ENCODE peak calls at places on chromosomes 7 and 10, in nine cellular contexts. R, A, P, H, U, C, D, Z and B are unnamed samples.

GRCh38 chr10:126157127-126157526 is 231.2 kb downstream of the ADAM12 start:
- DNase-seq in R (no peak), A (no peak), P (no peak), H (no peak), U (no peak), C (no peak), D (no peak), Z (no peak), B (no peak)

GRCh38 chr10:16870331-16870730 is 53.1 kb upstream of the RSU1 start:
- DNase-seq in R (no peak), A (no peak), P (no peak), H (no peak), U (no peak), C (no peak), D (no peak), Z (no peak), B (no peak)

GRCh38 chr10:44995914-44996633 is 4.6 kb upstream of the ZNF22 start:
- DNase-seq in R (no peak), A (peak; percentile 53), P (no peak), H (no peak), U (no peak), C (no peak), D (no peak), Z (no peak), B (no peak)

GRCh38 chr7:114865564-114865963 is 56.3 kb upstream of the MDFIC start:
- DNase-seq in R (peak; percentile 64), A (peak; percentile 27), P (no peak), H (peak; percentile 28), U (no peak), C (peak; percentile 6), D (peak; percentile 58), Z (peak; percentile 37), B (no peak)

GRCh38 chr7:150335101-150335773 is 6.2 kb downstream of the RARRES2 start:
- DNase-seq in R (no peak), A (peak; percentile 38), P (no peak), H (no peak), U (no peak), C (no peak), D (peak; percentile 64), Z (no peak), B (no peak)

GRCh38 chr7:44177570-44178131 is 11.6 kb downstream of the GCK start:
- DNase-seq in R (peak; percentile 57), A (no peak), P (no peak), H (no peak), U (no peak), C (peak; percentile 36), D (no peak), Z (no peak), B (no peak)

GRCh38 chr7:90530263-90530662 is 60.8 kb downstream of the PTTG1IP2 start:
- DNase-seq in R (peak; percentile 48), A (no peak), P (no peak), H (no peak), U (no peak), C (no peak), D (no peak), Z (no peak), B (no peak)

GRCh38 chr7:107902381-107902780 is 11.4 kb downstream of the DLD start:
- DNase-seq in R (peak; percentile 22), A (no peak), P (no peak), H (no peak), U (no peak), C (no peak), D (no peak), Z (no peak), B (no peak)

GRCh38 chr10:61286695-61287094 is 166.5 kb downstream of the TMEM26 start:
- DNase-seq in R (no peak), A (no peak), P (no peak), H (peak; percentile 22), U (no peak), C (no peak), D (no peak), Z (no peak), B (no peak)

GRCh38 chr10:90847436-90847835 is 10.4 kb downstream of the HTR7 start:
- DNase-seq in R (peak; percentile 52), A (no peak), P (no peak), H (no peak), U (no peak), C (no peak), D (no peak), Z (no peak), B (no peak)

GRCh38 chr10:106513328-106513727 is 651.2 kb downstream of the SORCS1 start:
- DNase-seq in R (peak; percentile 1), A (no peak), P (no peak), H (no peak), U (no peak), C (no peak), D (no peak), Z (peak; percentile 20), B (no peak)

GRCh38 chr7:123615344-123615743 is 13.7 kb downstream of the ASB15 start:
- DNase-seq in R (no peak), A (no peak), P (no peak), H (no peak), U (no peak), C (no peak), D (no peak), Z (no peak), B (no peak)

GRCh38 chr7:74217455-74218342 is 7.9 kb downstream of the LAT2 start:
- DNase-seq in R (no peak), A (no peak), P (no peak), H (no peak), U (no peak), C (no peak), D (no peak), Z (no peak), B (no peak)

GRCh38 chr7:108239501-108240225 is 109.5 kb upstream of the LAMB4 start:
- DNase-seq in R (no peak), A (no peak), P (no peak), H (no peak), U (peak; percentile 46), C (no peak), D (no peak), Z (peak; percentile 62), B (no peak)

GRCh38 chr7:50821457-50821977 is 38.8 kb upstream of the GRB10 start:
- DNase-seq in R (peak; percentile 48), A (no peak), P (no peak), H (no peak), U (no peak), C (no peak), D (no peak), Z (no peak), B (peak; percentile 33)

GRCh38 chr7:91168766-91169518 is 95.3 kb upstream of the FZD1 start:
- DNase-seq in R (no peak), A (no peak), P (no peak), H (no peak), U (no peak), C (no peak), D (no peak), Z (peak; percentile 72), B (no peak)

GRCh38 chr10:117005454-117006055 is 568 bp upstream of the SHTN1 start:
- DNase-seq in R (peak; percentile 45), A (peak; percentile 30), P (no peak), H (no peak), U (no peak), C (peak; percentile 50), D (peak; percentile 64), Z (peak; percentile 75), B (peak; percentile 48)

GRCh38 chr10:91167406-91167805 is 53.1 kb upstream of the PCGF5 start:
- DNase-seq in R (no peak), A (no peak), P (no peak), H (no peak), U (no peak), C (no peak), D (no peak), Z (no peak), B (no peak)

GRCh38 chr10:70578371-70578947 is 24.1 kb downstream of the PRF1 start:
- DNase-seq in R (peak; percentile 98), A (no peak), P (peak; percentile 20), H (peak; percentile 84), U (no peak), C (no peak), D (no peak), Z (no peak), B (no peak)